ENCODE peak calls at places on chromosomes 1 and 21, in eight cellular contexts. D is brain microvascular endothelial cell, K is GM23338, B is tibial artery, J is choroid plexus epithelial cell, M is dorsolateral prefrontal cortex, Y is PC-9, I is endothelial cell of umbilical vein. N is an unnamed sample.

GRCh38 chr1:156226116-156226538 is 13.3 kb downstream of the PMF1 start:
- DNase-seq in J (no peak), Y (no peak), M (no peak), D (no peak), B (no peak), K (no peak), I (no peak), N (peak; percentile 69)

GRCh38 chr1:207847116-207847515 is 63.8 kb downstream of the CD34 start:
- DNase-seq in M (no peak), D (peak; percentile 58), K (no peak), Y (no peak), I (peak; percentile 56), J (peak; percentile 56), B (peak; percentile 10), N (no peak)

GRCh38 chr1:67817319-67817718 is 15.9 kb downstream of the GNG12 start:
- DNase-seq in I (no peak), M (no peak), K (no peak), Y (no peak), B (no peak), J (no peak), D (no peak), N (no peak)

GRCh38 chr1:30183895-30184294 is 539.5 kb downstream of the MATN1 start:
- DNase-seq in I (no peak), Y (no peak), B (no peak), K (no peak), D (no peak), M (no peak), J (no peak), N (no peak)

GRCh38 chr1:184854456-184855180 is 100.0 kb upstream of the EDEM3 start:
- DNase-seq in B (no peak), I (peak; percentile 70), D (peak; percentile 43), Y (no peak), K (no peak), M (no peak), J (peak; percentile 56), N (no peak)

GRCh38 chr1:223198628-223198965 is 55.5 kb upstream of the TLR5 start:
- DNase-seq in D (no peak), J (no peak), M (no peak), B (no peak), Y (no peak), K (no peak), I (no peak), N (no peak)

GRCh38 chr1:212477014-212477679 is 44.4 kb downstream of the NENF start:
- DNase-seq in K (peak; percentile 94), B (peak; percentile 85), M (peak; percentile 91), D (peak; percentile 91), J (peak; percentile 92), Y (peak; percentile 81), I (peak; percentile 83), N (peak; percentile 55)

GRCh38 chr1:3015744-3016143 is 5.5 kb upstream of the ACTRT2 start:
- DNase-seq in I (no peak), Y (no peak), M (no peak), B (no peak), J (no peak), K (no peak), D (no peak), N (no peak)

GRCh38 chr1:62384276-62385005 is 52.4 kb upstream of the USP1 start:
- DNase-seq in I (peak; percentile 60), D (peak; percentile 76), B (no peak), M (no peak), J (peak; percentile 94), Y (no peak), K (no peak), N (no peak)

GRCh38 chr21:44574457-44575306 is 1.2 kb downstream of the KRTAP10-4 start:
- DNase-seq in Y (no peak), I (no peak), B (no peak), J (no peak), D (no peak), M (no peak), K (peak; percentile 47), N (no peak)

GRCh38 chr21:17462276-17462981 is 50.4 kb upstream of the CXADR start:
- DNase-seq in Y (no peak), D (peak; percentile 73), M (no peak), K (no peak), J (peak; percentile 39), B (no peak), I (peak; percentile 60), N (no peak)

GRCh38 chr1:202130816-202131522 is 8.3 kb downstream of the GPR37L1 start:
- DNase-seq in J (no peak), Y (no peak), I (no peak), D (no peak), K (no peak), B (no peak), M (peak; percentile 90), N (no peak)

GRCh38 chr1:116122955-116123757 is 12.0 kb downstream of the MAB21L3 start:
- DNase-seq in D (peak; percentile 82), I (no peak), B (no peak), J (peak; percentile 52), M (no peak), K (no peak), Y (peak; percentile 48), N (no peak)

GRCh38 chr1:6917067-6917466 is 131.8 kb downstream of the CAMTA1 start:
- DNase-seq in M (no peak), Y (no peak), J (no peak), B (no peak), I (no peak), D (no peak), K (no peak), N (no peak)
- H3K4me3 ChIP-seq in M (no peak overlapping the region), Y (no peak overlapping the region), J (no peak overlapping the region), B (no peak overlapping the region), I (no peak overlapping the region), D (no peak overlapping the region), K (no peak overlapping the region), N (no peak overlapping the region)

DNA sequence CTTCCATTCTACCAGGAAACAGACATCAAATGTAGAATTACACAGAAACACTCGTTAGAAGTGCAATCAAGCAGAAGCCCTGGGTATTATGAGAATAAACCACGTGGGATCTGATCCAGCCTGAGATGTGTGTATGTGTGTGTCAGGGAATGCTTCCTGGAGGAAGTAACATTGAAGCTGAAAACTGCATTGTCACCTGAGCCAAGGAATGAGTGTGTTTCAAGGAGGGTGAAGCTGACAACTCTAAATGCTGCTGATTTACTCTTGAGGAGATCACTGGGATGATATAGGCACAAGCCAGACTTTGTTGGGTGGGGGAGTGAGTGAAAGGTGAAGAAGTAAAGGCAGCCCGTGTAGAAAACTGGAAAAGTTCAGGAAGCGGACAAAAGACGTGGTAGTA is 27.6 kb downstream of the FAAH start:
- DNase-seq in D (no peak), K (no peak), Y (no peak), B (no peak), J (no peak), I (no peak), M (no peak), N (no peak)
- TF ChIP-seq CTCF in D (no peak), K (no peak), Y (no peak), B (no peak), J (no peak), I (no peak), M (no peak), N (no peak)

DNA sequence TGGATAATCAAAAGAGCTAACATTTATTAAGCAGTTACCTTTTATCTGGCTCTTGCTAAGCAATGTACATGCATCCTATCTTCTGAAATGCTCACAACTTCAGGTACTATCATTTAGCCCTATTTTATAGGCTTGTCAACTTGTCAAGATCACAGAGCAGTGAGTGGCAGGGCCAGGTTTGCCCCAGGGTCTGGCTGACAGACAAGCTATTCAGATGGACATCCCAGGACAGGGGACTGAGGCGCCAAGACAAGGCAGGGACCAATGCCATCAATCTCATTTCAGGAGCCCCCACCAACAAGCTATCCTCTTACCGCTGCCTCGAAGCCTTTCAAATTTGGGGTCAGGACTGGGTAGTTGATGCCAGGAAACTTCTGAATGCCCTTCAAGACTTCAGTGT is 8.9 kb downstream of the HMGCL start:
- DNase-seq in B (no peak), I (no peak), K (no peak), M (no peak), Y (no peak), D (no peak), J (no peak), N (no peak)
- H3K4me3 ChIP-seq in B (no peak overlapping the region), I (no peak overlapping the region), K (no peak overlapping the region), M (no peak overlapping the region), Y (no peak overlapping the region), D (no peak overlapping the region), J (no peak overlapping the region), N (no peak overlapping the region)

DNA sequence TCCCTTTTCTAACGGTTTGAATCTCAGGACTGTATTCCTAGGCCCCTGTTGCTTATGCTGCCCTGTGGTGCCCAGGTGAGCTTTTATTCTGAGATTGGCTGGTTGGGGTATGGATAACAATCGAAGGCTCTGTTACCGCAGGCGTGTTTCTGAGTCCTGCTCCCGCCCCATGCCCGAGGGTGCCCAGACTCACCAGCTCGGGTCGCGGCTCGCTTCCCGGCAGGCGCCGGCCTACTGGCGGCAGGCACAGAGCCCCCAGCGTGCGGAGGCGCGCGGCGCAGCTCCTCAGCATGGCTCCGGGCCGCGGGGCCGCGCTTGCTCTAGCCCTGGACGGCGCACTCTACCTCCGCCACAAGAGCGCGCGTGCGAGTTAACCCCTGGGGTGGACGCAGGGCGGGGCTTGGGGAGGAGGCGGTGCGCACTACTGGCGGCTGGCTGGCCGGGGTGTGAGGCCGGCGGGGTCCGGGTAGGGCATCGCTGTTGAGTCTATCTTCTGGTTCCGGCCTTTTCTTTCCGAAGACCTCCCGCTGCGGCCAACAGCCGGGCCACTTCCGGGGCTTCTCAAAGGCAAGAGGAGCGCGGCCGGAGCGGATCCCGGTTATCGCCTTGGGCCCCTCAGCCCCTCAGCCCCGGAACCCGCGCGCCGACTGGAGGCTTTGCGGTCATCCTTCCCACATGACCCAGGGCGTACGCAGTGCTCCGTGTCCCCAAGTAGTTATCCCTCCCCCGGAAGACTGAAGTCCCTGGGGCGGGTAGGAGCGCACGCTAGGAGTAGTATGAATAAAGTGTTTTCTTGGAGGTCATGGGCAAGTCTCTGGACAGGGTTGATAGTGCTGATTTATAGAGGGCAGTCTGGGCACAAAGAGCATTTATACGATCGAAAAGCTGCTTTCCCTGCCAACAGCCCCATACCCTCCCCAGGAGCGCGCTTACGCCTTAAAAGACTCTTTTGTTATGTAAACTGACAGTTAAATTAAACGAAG is at the start of gene THEM4:
- DNase-seq in D (peak; percentile 92), M (peak; percentile 94), Y (peak; percentile 98), K (peak; percentile 99), I (peak; percentile 93), J (peak; percentile 96), B (peak; percentile 97), N (peak; percentile 98)
- TF ChIP-seq CTCF in D (no peak), M (peak; percentile 38), Y (no peak), K (peak; percentile 36), I (peak; percentile 25), J (no peak), B (peak; percentile 36), N (peak; percentile 42)